ENCODE peak calls at places on chromosomes 11 and 22, in ten cellular contexts. I, K, W, J, N, T, S, A, H and C are unnamed samples.

GRCh38 chr11:117281159-117281558 is 10.0 kb upstream of the BACE1-AS start:
- DNase-seq in A (peak), N (no peak), H (peak), K (peak), S (no peak), W (no peak), T (peak), J (no peak), I (peak), C (no peak)

GRCh38 chr22:41485033-41485432 is 16.1 kb downstream of the ACO2 start:
- DNase-seq in W (no peak), H (no peak), S (no peak), N (no peak), I (no peak), A (no peak), J (no peak), K (no peak), T (no peak), C (no peak)

GRCh38 chr11:1482581-1483444 is 3.8 kb downstream of the MOB2 start:
- DNase-seq in N (peak), S (no peak), K (no peak), A (no peak), J (no peak), I (no peak), W (no peak), T (no peak), H (no peak), C (no peak)

GRCh38 chr11:46286789-46287188 is 9.3 kb downstream of the CREB3L1 start:
- DNase-seq in H (no peak), I (no peak), K (no peak), T (no peak), J (no peak), N (no peak), S (no peak), A (no peak), W (no peak), C (no peak)

GRCh38 chr11:64436025-64436424 is 77.1 kb downstream of the RPS6KA4 start:
- DNase-seq in S (no peak), N (no peak), H (no peak), J (no peak), T (no peak), I (no peak), A (no peak), W (no peak), K (peak), C (no peak)

GRCh38 chr22:37431366-37431765 is 4.1 kb upstream of the ELFN2 start:
- DNase-seq in S (no peak), N (no peak), A (peak), J (no peak), K (peak), T (peak), W (no peak), I (no peak), H (no peak), C (no peak)

GRCh38 chr22:48951836-48952235 is 875.8 kb downstream of the BRD1 start:
- DNase-seq in W (no peak), K (no peak), A (no peak), J (no peak), H (no peak), N (no peak), I (no peak), T (no peak), S (no peak), C (no peak)

GRCh38 chr11:117199061-117199915 is at the start of gene TAGLN:
- DNase-seq in N (peak), S (no peak), I (peak), A (peak), T (peak), J (no peak), W (no peak), H (peak), K (peak), C (peak)

GRCh38 chr22:42937164-42937854 is 77.6 kb downstream of the PACSIN2 start:
- DNase-seq in T (peak), N (peak), J (peak), K (peak), W (peak), S (peak), I (peak), H (peak), A (peak), C (no peak)

GRCh38 chr11:57815476-57815875 is 53.9 kb downstream of the CTNND1 start:
- DNase-seq in A (no peak), N (no peak), J (peak), T (no peak), W (no peak), H (no peak), I (no peak), S (no peak), K (no peak), C (no peak)

GRCh38 chr11:99522467-99523173 is 501.9 kb downstream of the CNTN5 start:
- DNase-seq in S (no peak), K (peak), W (no peak), A (no peak), H (no peak), I (no peak), T (peak), N (no peak), J (no peak), C (no peak)

GRCh38 chr11:844693-845644 is 2.3 kb downstream of the TSPAN4 start:
- DNase-seq in H (peak), W (no peak), A (peak), T (peak), I (peak), S (no peak), K (peak), N (peak), J (no peak), C (no peak)

GRCh38 chr11:113506893-113507292 is 31.7 kb upstream of the DRD2 start:
- DNase-seq in A (no peak), K (peak), N (no peak), T (no peak), H (no peak), W (no peak), J (no peak), I (no peak), S (no peak), C (no peak)

GRCh38 chr22:37559901-37560681 is at the start of gene CDC42EP1:
- DNase-seq in A (peak), S (no peak), I (peak), K (peak), H (no peak), N (peak), W (no peak), J (no peak), T (peak), C (no peak)

GRCh38 chr22:33124471-33124870 is 66.3 kb upstream of the SYN3 start:
- DNase-seq in W (no peak), H (no peak), T (no peak), I (no peak), J (no peak), S (no peak), N (no peak), K (no peak), A (no peak), C (no peak)